ENCODE peak calls at places on chromosomes 3 and 15, in seven cellular contexts. One of them, this sample, is unnamed.

GRCh38 chr3:50371133-50371670 is 11.9 kb upstream of the TMEM115 start:
- DNase-seq in nucleus accumbens: no peak
- DNase-seq in NCI-H2171 treated with DMSO at 0.1 percent for 48 hours: no peak
- DNase-seq in T-helper 22 cell: no peak
- DNase-seq in cardiac fibroblast: no peak
- DNase-seq in Ammon's horn: no peak
- DNase-seq in SK-N-SH: no peak
- DNase-seq in this sample: no peak

GRCh38 chr3:195031574-195032003 is 239.4 kb downstream of the XXYLT1 start:
- DNase-seq in nucleus accumbens: no peak
- DNase-seq in cardiac fibroblast: no peak
- DNase-seq in SK-N-SH: no peak
- DNase-seq in T-helper 22 cell: no peak
- DNase-seq in NCI-H2171 treated with DMSO at 0.1 percent for 48 hours: no peak
- DNase-seq in Ammon's horn: no peak
- DNase-seq in this sample: no peak

GRCh38 chr3:46184469-46184868 is 23.6 kb downstream of the CCR1 start:
- DNase-seq in Ammon's horn: no peak
- DNase-seq in T-helper 22 cell: no peak
- DNase-seq in cardiac fibroblast: peak
- DNase-seq in nucleus accumbens: no peak
- DNase-seq in NCI-H2171 treated with DMSO at 0.1 percent for 48 hours: no peak
- DNase-seq in SK-N-SH: no peak
- DNase-seq in this sample: no peak

GRCh38 chr3:14166877-14167605 is 11.4 kb downstream of the XPC start:
- DNase-seq in Ammon's horn: no peak
- DNase-seq in NCI-H2171 treated with DMSO at 0.1 percent for 48 hours: no peak
- DNase-seq in SK-N-SH: no peak
- DNase-seq in nucleus accumbens: no peak
- DNase-seq in T-helper 22 cell: no peak
- DNase-seq in cardiac fibroblast: peak
- DNase-seq in this sample: no peak

GRCh38 chr3:79086514-79086913 is 681.3 kb downstream of the ROBO1 start:
- DNase-seq in SK-N-SH: peak
- DNase-seq in cardiac fibroblast: peak
- DNase-seq in T-helper 22 cell: no peak
- DNase-seq in Ammon's horn: peak
- DNase-seq in NCI-H2171 treated with DMSO at 0.1 percent for 48 hours: peak
- DNase-seq in nucleus accumbens: peak
- DNase-seq in this sample: peak

GRCh38 chr3:95438274-95438673 is 1375.4 kb downstream of the NSUN3 start:
- DNase-seq in cardiac fibroblast: no peak
- DNase-seq in nucleus accumbens: no peak
- DNase-seq in T-helper 22 cell: no peak
- DNase-seq in NCI-H2171 treated with DMSO at 0.1 percent for 48 hours: no peak
- DNase-seq in Ammon's horn: no peak
- DNase-seq in SK-N-SH: no peak
- DNase-seq in this sample: no peak

GRCh38 chr3:53354945-53355498 is 7.7 kb upstream of the DCP1A start:
- DNase-seq in nucleus accumbens: no peak
- DNase-seq in SK-N-SH: no peak
- DNase-seq in T-helper 22 cell: no peak
- DNase-seq in Ammon's horn: no peak
- DNase-seq in cardiac fibroblast: peak
- DNase-seq in NCI-H2171 treated with DMSO at 0.1 percent for 48 hours: no peak
- DNase-seq in this sample: no peak

GRCh38 chr15:36428102-36428845 is 151.2 kb upstream of the CDIN1 start:
- DNase-seq in SK-N-SH: no peak
- DNase-seq in T-helper 22 cell: no peak
- DNase-seq in cardiac fibroblast: peak
- DNase-seq in nucleus accumbens: no peak
- DNase-seq in Ammon's horn: no peak
- DNase-seq in NCI-H2171 treated with DMSO at 0.1 percent for 48 hours: no peak
- DNase-seq in this sample: no peak

GRCh38 chr3:127165036-127165435 is 27.9 kb upstream of the PRR23E start:
- DNase-seq in nucleus accumbens: no peak
- DNase-seq in SK-N-SH: no peak
- DNase-seq in T-helper 22 cell: no peak
- DNase-seq in Ammon's horn: no peak
- DNase-seq in NCI-H2171 treated with DMSO at 0.1 percent for 48 hours: no peak
- DNase-seq in cardiac fibroblast: no peak
- DNase-seq in this sample: no peak

GRCh38 chr15:38238311-38238710 is 14.3 kb upstream of the SPRED1 start:
- DNase-seq in Ammon's horn: no peak
- DNase-seq in nucleus accumbens: no peak
- DNase-seq in SK-N-SH: no peak
- DNase-seq in T-helper 22 cell: no peak
- DNase-seq in cardiac fibroblast: no peak
- DNase-seq in NCI-H2171 treated with DMSO at 0.1 percent for 48 hours: no peak
- DNase-seq in this sample: no peak

GRCh38 chr15:64151727-64152506 is at the start of gene SNX22:
- DNase-seq in nucleus accumbens: no peak
- DNase-seq in SK-N-SH: peak
- DNase-seq in NCI-H2171 treated with DMSO at 0.1 percent for 48 hours: peak
- DNase-seq in T-helper 22 cell: peak
- DNase-seq in cardiac fibroblast: no peak
- DNase-seq in Ammon's horn: no peak
- DNase-seq in this sample: no peak

GRCh38 chr15:25250011-25250596 is 188.7 kb downstream of the UBE3A start:
- DNase-seq in cardiac fibroblast: no peak
- DNase-seq in SK-N-SH: no peak
- DNase-seq in Ammon's horn: no peak
- DNase-seq in nucleus accumbens: no peak
- DNase-seq in NCI-H2171 treated with DMSO at 0.1 percent for 48 hours: no peak
- DNase-seq in T-helper 22 cell: no peak
- DNase-seq in this sample: no peak

GRCh38 chr3:123660900-123661299 is 76.0 kb upstream of the HACD2 start:
- DNase-seq in T-helper 22 cell: no peak
- DNase-seq in NCI-H2171 treated with DMSO at 0.1 percent for 48 hours: peak
- DNase-seq in SK-N-SH: peak
- DNase-seq in Ammon's horn: peak
- DNase-seq in cardiac fibroblast: peak
- DNase-seq in nucleus accumbens: peak
- DNase-seq in this sample: no peak

GRCh38 chr3:46566040-46566631 is at the start of gene LRRC2:
- DNase-seq in T-helper 22 cell: peak
- DNase-seq in SK-N-SH: peak
- DNase-seq in NCI-H2171 treated with DMSO at 0.1 percent for 48 hours: peak
- DNase-seq in nucleus accumbens: no peak
- DNase-seq in cardiac fibroblast: peak
- DNase-seq in Ammon's horn: peak
- DNase-seq in this sample: no peak

GRCh38 chr3:157310329-157311065 is 126.2 kb upstream of the PTX3 start:
- DNase-seq in cardiac fibroblast: peak
- DNase-seq in nucleus accumbens: no peak
- DNase-seq in SK-N-SH: no peak
- DNase-seq in T-helper 22 cell: no peak
- DNase-seq in NCI-H2171 treated with DMSO at 0.1 percent for 48 hours: peak
- DNase-seq in Ammon's horn: no peak
- DNase-seq in this sample: no peak

GRCh38 chr15:52858388-52859176 is 68.4 kb upstream of the ONECUT1 start:
- DNase-seq in Ammon's horn: no peak
- DNase-seq in NCI-H2171 treated with DMSO at 0.1 percent for 48 hours: no peak
- DNase-seq in cardiac fibroblast: no peak
- DNase-seq in T-helper 22 cell: no peak
- DNase-seq in nucleus accumbens: no peak
- DNase-seq in SK-N-SH: no peak
- DNase-seq in this sample: no peak

GRCh38 chr15:77671274-77672056 is 38.8 kb upstream of the LINGO1 start:
- DNase-seq in SK-N-SH: peak
- DNase-seq in cardiac fibroblast: no peak
- DNase-seq in Ammon's horn: no peak
- DNase-seq in T-helper 22 cell: no peak
- DNase-seq in NCI-H2171 treated with DMSO at 0.1 percent for 48 hours: no peak
- DNase-seq in nucleus accumbens: no peak
- DNase-seq in this sample: no peak

GRCh38 chr3:15591928-15592327 is 9.4 kb downstream of the HACL1 start:
- DNase-seq in Ammon's horn: no peak
- DNase-seq in T-helper 22 cell: no peak
- DNase-seq in SK-N-SH: no peak
- DNase-seq in NCI-H2171 treated with DMSO at 0.1 percent for 48 hours: no peak
- DNase-seq in cardiac fibroblast: no peak
- DNase-seq in nucleus accumbens: no peak
- DNase-seq in this sample: no peak

GRCh38 chr3:129827765-129828164 is 65.7 kb downstream of the TMCC1 start:
- DNase-seq in SK-N-SH: no peak
- DNase-seq in cardiac fibroblast: no peak
- DNase-seq in T-helper 22 cell: peak
- DNase-seq in NCI-H2171 treated with DMSO at 0.1 percent for 48 hours: no peak
- DNase-seq in nucleus accumbens: no peak
- DNase-seq in Ammon's horn: peak
- DNase-seq in this sample: no peak

GRCh38 chr3:11155341-11156025 is 1.2 kb downstream of the HRH1 start:
- DNase-seq in SK-N-SH: peak
- DNase-seq in NCI-H2171 treated with DMSO at 0.1 percent for 48 hours: peak
- DNase-seq in T-helper 22 cell: no peak
- DNase-seq in nucleus accumbens: peak
- DNase-seq in cardiac fibroblast: peak
- DNase-seq in Ammon's horn: peak
- DNase-seq in this sample: peak

GRCh38 chr3:72924055-72924454 is 36.2 kb downstream of the GXYLT2 start:
- DNase-seq in nucleus accumbens: no peak
- DNase-seq in SK-N-SH: no peak
- DNase-seq in Ammon's horn: no peak
- DNase-seq in T-helper 22 cell: no peak
- DNase-seq in cardiac fibroblast: no peak
- DNase-seq in NCI-H2171 treated with DMSO at 0.1 percent for 48 hours: no peak
- DNase-seq in this sample: no peak

GRCh38 chr3:38117163-38117716 is 19.7 kb downstream of the ACAA1 start:
- DNase-seq in NCI-H2171 treated with DMSO at 0.1 percent for 48 hours: no peak
- DNase-seq in nucleus accumbens: no peak
- DNase-seq in cardiac fibroblast: no peak
- DNase-seq in Ammon's horn: no peak
- DNase-seq in SK-N-SH: no peak
- DNase-seq in T-helper 22 cell: no peak
- DNase-seq in this sample: no peak

GRCh38 chr15:100844778-100845177 is 34.9 kb upstream of the ALDH1A3 start:
- DNase-seq in NCI-H2171 treated with DMSO at 0.1 percent for 48 hours: no peak
- DNase-seq in SK-N-SH: no peak
- DNase-seq in cardiac fibroblast: no peak
- DNase-seq in Ammon's horn: no peak
- DNase-seq in nucleus accumbens: no peak
- DNase-seq in T-helper 22 cell: no peak
- DNase-seq in this sample: no peak

GRCh38 chr15:83853232-83853631 is 199.3 kb downstream of the ADAMTSL3 start:
- DNase-seq in cardiac fibroblast: no peak
- DNase-seq in Ammon's horn: no peak
- DNase-seq in nucleus accumbens: no peak
- DNase-seq in SK-N-SH: no peak
- DNase-seq in NCI-H2171 treated with DMSO at 0.1 percent for 48 hours: no peak
- DNase-seq in T-helper 22 cell: no peak
- DNase-seq in this sample: no peak

GRCh38 chr15:25776071-25776740 is 86.9 kb downstream of the ATP10A start:
- DNase-seq in nucleus accumbens: peak
- DNase-seq in T-helper 22 cell: no peak
- DNase-seq in SK-N-SH: no peak
- DNase-seq in Ammon's horn: no peak
- DNase-seq in cardiac fibroblast: no peak
- DNase-seq in NCI-H2171 treated with DMSO at 0.1 percent for 48 hours: no peak
- DNase-seq in this sample: peak

GRCh38 chr15:35161694-35162093 is 76.6 kb upstream of the NANOGP8 start:
- DNase-seq in nucleus accumbens: no peak
- DNase-seq in SK-N-SH: no peak
- DNase-seq in T-helper 22 cell: no peak
- DNase-seq in NCI-H2171 treated with DMSO at 0.1 percent for 48 hours: no peak
- DNase-seq in cardiac fibroblast: no peak
- DNase-seq in Ammon's horn: no peak
- DNase-seq in this sample: no peak

GRCh38 chr3:122497425-122497824 is 17.3 kb downstream of the KPNA1 start:
- DNase-seq in SK-N-SH: no peak
- DNase-seq in cardiac fibroblast: peak
- DNase-seq in T-helper 22 cell: no peak
- DNase-seq in NCI-H2171 treated with DMSO at 0.1 percent for 48 hours: no peak
- DNase-seq in nucleus accumbens: no peak
- DNase-seq in Ammon's horn: peak
- DNase-seq in this sample: no peak

GRCh38 chr3:196280689-196281463 is 6.7 kb downstream of the PCYT1A start:
- DNase-seq in Ammon's horn: no peak
- DNase-seq in SK-N-SH: no peak
- DNase-seq in nucleus accumbens: no peak
- DNase-seq in cardiac fibroblast: no peak
- DNase-seq in NCI-H2171 treated with DMSO at 0.1 percent for 48 hours: no peak
- DNase-seq in T-helper 22 cell: no peak
- DNase-seq in this sample: no peak

GRCh38 chr15:73683624-73684536 is at the start of gene CD276:
- DNase-seq in T-helper 22 cell: no peak
- DNase-seq in cardiac fibroblast: peak
- DNase-seq in SK-N-SH: peak
- DNase-seq in nucleus accumbens: no peak
- DNase-seq in NCI-H2171 treated with DMSO at 0.1 percent for 48 hours: no peak
- DNase-seq in Ammon's horn: peak
- DNase-seq in this sample: no peak